ENCODE peak calls at places on chromosome 12, in eight cellular contexts. One of them, this sample, is unnamed.

GRCh38 chr12:65561798-65562382 is 262.4 kb upstream of the HMGA2 start:
- DNase-seq in activated CD8-positive, alpha-beta memory T cell treated with anti-CD3 and anti-CD28 coated beads, Interleukin-2, amount 50 U/mL, for 4 hours: no peak
- DNase-seq in naive thymus-derived CD8-positive, alpha-beta T cell: no peak
- DNase-seq in Jurkat, Clone E6-1: no peak
- DNase-seq in HuH-7: no peak
- DNase-seq in iris pigment epithelial cell: peak; percentile 86
- DNase-seq in T-helper 1 cell: no peak
- DNase-seq in sciatic nerve: no peak
- DNase-seq in this sample: no peak

GRCh38 chr12:92470608-92471021 is 232.2 kb upstream of the PLEKHG7 start:
- DNase-seq in activated CD8-positive, alpha-beta memory T cell treated with anti-CD3 and anti-CD28 coated beads, Interleukin-2, amount 50 U/mL, for 4 hours: no peak
- DNase-seq in naive thymus-derived CD8-positive, alpha-beta T cell: no peak
- DNase-seq in Jurkat, Clone E6-1: no peak
- DNase-seq in HuH-7: no peak
- DNase-seq in iris pigment epithelial cell: no peak
- DNase-seq in T-helper 1 cell: no peak
- DNase-seq in sciatic nerve: no peak
- DNase-seq in this sample: no peak

GRCh38 chr12:108589840-108590229 is 8.0 kb downstream of the TMEM119 start:
- DNase-seq in activated CD8-positive, alpha-beta memory T cell treated with anti-CD3 and anti-CD28 coated beads, Interleukin-2, amount 50 U/mL, for 4 hours: no peak
- DNase-seq in naive thymus-derived CD8-positive, alpha-beta T cell: no peak
- DNase-seq in Jurkat, Clone E6-1: no peak
- DNase-seq in HuH-7: no peak
- DNase-seq in iris pigment epithelial cell: no peak
- DNase-seq in T-helper 1 cell: no peak
- DNase-seq in sciatic nerve: no peak
- DNase-seq in this sample: no peak

GRCh38 chr12:25276199-25276937 is 25.6 kb upstream of the KRAS start:
- DNase-seq in activated CD8-positive, alpha-beta memory T cell treated with anti-CD3 and anti-CD28 coated beads, Interleukin-2, amount 50 U/mL, for 4 hours: peak; percentile 65
- DNase-seq in naive thymus-derived CD8-positive, alpha-beta T cell: no peak
- DNase-seq in Jurkat, Clone E6-1: peak; percentile 33
- DNase-seq in HuH-7: no peak
- DNase-seq in iris pigment epithelial cell: peak; percentile 95
- DNase-seq in T-helper 1 cell: no peak
- DNase-seq in sciatic nerve: peak; percentile 62
- DNase-seq in this sample: no peak

GRCh38 chr12:120849765-120850164 is 54.4 kb downstream of the SPPL3 start:
- DNase-seq in activated CD8-positive, alpha-beta memory T cell treated with anti-CD3 and anti-CD28 coated beads, Interleukin-2, amount 50 U/mL, for 4 hours: no peak
- DNase-seq in naive thymus-derived CD8-positive, alpha-beta T cell: no peak
- DNase-seq in Jurkat, Clone E6-1: no peak
- DNase-seq in HuH-7: no peak
- DNase-seq in iris pigment epithelial cell: peak; percentile 86
- DNase-seq in T-helper 1 cell: no peak
- DNase-seq in sciatic nerve: no peak
- DNase-seq in this sample: no peak

GRCh38 chr12:116284401-116284800 is 6.9 kb upstream of the MED13L start:
- DNase-seq in activated CD8-positive, alpha-beta memory T cell treated with anti-CD3 and anti-CD28 coated beads, Interleukin-2, amount 50 U/mL, for 4 hours: no peak
- DNase-seq in naive thymus-derived CD8-positive, alpha-beta T cell: no peak
- DNase-seq in Jurkat, Clone E6-1: no peak
- DNase-seq in HuH-7: no peak
- DNase-seq in iris pigment epithelial cell: peak; percentile 74
- DNase-seq in T-helper 1 cell: no peak
- DNase-seq in sciatic nerve: no peak
- DNase-seq in this sample: no peak

GRCh38 chr12:24565300-24565699 is 383.6 kb downstream of the BCAT1 start:
- DNase-seq in activated CD8-positive, alpha-beta memory T cell treated with anti-CD3 and anti-CD28 coated beads, Interleukin-2, amount 50 U/mL, for 4 hours: no peak
- DNase-seq in naive thymus-derived CD8-positive, alpha-beta T cell: no peak
- DNase-seq in Jurkat, Clone E6-1: no peak
- DNase-seq in HuH-7: no peak
- DNase-seq in iris pigment epithelial cell: no peak
- DNase-seq in T-helper 1 cell: no peak
- DNase-seq in sciatic nerve: no peak
- DNase-seq in this sample: no peak

GRCh38 chr12:94768398-94769039 is 118.2 kb upstream of the TMCC3 start:
- DNase-seq in activated CD8-positive, alpha-beta memory T cell treated with anti-CD3 and anti-CD28 coated beads, Interleukin-2, amount 50 U/mL, for 4 hours: no peak
- DNase-seq in naive thymus-derived CD8-positive, alpha-beta T cell: no peak
- DNase-seq in Jurkat, Clone E6-1: no peak
- DNase-seq in HuH-7: no peak
- DNase-seq in iris pigment epithelial cell: peak; percentile 40
- DNase-seq in T-helper 1 cell: no peak
- DNase-seq in sciatic nerve: no peak
- DNase-seq in this sample: no peak

This sample was measured in neuronal stem cell.